ENCODE peak calls at places on chromosomes 7 and 10, in four cellular contexts. P is IMR-90, U is endothelial cell of umbilical vein, Z is GM12878. Q is an unnamed sample.

GRCh38 chr10:79116363-79116762 is 47.6 kb downstream of the ZMIZ1 start:
- DNase-seq in Z (peak), P (no peak), U (no peak), Q (no peak)

GRCh38 chr10:127997937-127998336 is 91.0 kb downstream of the PTPRE start:
- DNase-seq in P (no peak), U (no peak), Z (no peak), Q (no peak)

GRCh38 chr10:593901-594457 is 95.5 kb downstream of the DIP2C start:
- DNase-seq in Z (no peak), P (peak), U (no peak), Q (no peak)

GRCh38 chr10:32971536-32972091 is 13.6 kb upstream of the ITGB1 start:
- DNase-seq in U (no peak), P (no peak), Z (no peak), Q (peak)

GRCh38 chr10:58919927-58920654 is 256.4 kb upstream of the PHYHIPL start:
- DNase-seq in Z (no peak), U (no peak), P (peak), Q (no peak)

GRCh38 chr10:45179716-45180115 is 135.7 kb downstream of the OR13A1 start:
- DNase-seq in P (peak), Z (no peak), U (no peak), Q (no peak)

GRCh38 chr10:78894841-78895195 is 173.9 kb upstream of the ZMIZ1 start:
- DNase-seq in Z (no peak), P (no peak), U (no peak), Q (no peak)

GRCh38 chr7:128398016-128398840 is 11.6 kb downstream of the IMPDH1 start:
- DNase-seq in P (peak), U (peak), Z (no peak), Q (peak)

DNA sequence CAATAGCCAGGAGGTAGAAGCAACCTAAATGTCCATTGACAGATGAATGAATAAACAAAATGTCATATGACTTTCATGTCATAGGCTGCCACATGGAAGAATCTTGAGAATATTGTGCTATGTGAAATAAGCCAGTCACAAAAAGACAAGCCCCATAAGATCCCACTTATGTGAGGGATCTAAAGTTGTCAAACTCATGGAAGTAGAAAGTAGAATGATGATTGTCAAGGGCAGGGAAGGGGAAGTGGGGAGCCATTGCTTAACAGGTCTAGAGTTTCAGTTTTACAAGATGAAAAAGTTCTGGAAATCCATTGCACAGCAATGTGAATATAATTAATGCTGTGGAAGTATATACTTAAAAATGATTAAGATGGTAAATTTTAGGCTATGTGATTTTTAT is 229.3 kb upstream of the KMT2E start:
- DNase-seq in Z (no peak), U (no peak), P (no peak), Q (no peak)
- TF ChIP-seq FOS in Z (no peak), U (no peak), P (no peak), Q (no peak)

GRCh38 chr10:112471878-112472487 is 25.0 kb downstream of the VTI1A start:
- DNase-seq in U (peak), Z (peak), P (peak), Q (peak)

GRCh38 chr10:112475565-112476233 is 28.7 kb downstream of the VTI1A start:
- DNase-seq in P (peak), U (peak), Z (no peak), Q (no peak)
- TF ChIP-seq FOS in P (no peak), U (no peak), Z (no peak), Q (no peak)

GRCh38 chr7:26051021-26051420 is 101.0 kb upstream of the NFE2L3 start:
- DNase-seq in P (no peak), Z (no peak), U (no peak), Q (no peak)

GRCh38 chr7:26046878-26047277 is 105.1 kb upstream of the NFE2L3 start:
- DNase-seq in P (no peak), U (no peak), Z (no peak), Q (no peak)

GRCh38 chr7:26048663-26049062 is 103.3 kb upstream of the NFE2L3 start:
- DNase-seq in P (no peak), Z (no peak), U (no peak), Q (no peak)

GRCh38 chr7:26049081-26049480 is 102.9 kb upstream of the NFE2L3 start:
- DNase-seq in P (no peak), U (no peak), Z (no peak), Q (no peak)

DNA sequence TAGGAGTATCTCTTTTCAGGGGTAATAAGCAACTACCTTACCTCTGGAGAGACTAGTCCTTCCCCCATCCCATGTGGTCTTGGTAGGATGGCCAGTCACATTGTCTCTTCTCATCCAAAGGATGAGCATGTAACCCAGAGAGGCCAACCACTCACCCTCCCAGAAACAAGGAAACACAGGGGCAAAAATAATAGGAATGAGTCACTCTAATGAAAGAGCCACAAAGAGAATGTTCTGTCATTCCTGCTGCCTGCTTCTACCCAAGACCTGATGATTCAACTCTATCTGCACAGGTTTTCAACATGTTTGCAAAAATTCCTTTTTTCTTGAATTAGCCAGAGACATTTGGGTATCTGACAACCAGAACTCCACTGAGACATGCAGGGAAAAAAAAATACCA is 99.3 kb upstream of the NFE2L3 start:
- DNase-seq in Z (no peak), U (no peak), P (no peak), Q (no peak)
- TF ChIP-seq FOS in Z (no peak), U (no peak), P (no peak), Q (no peak)

DNA sequence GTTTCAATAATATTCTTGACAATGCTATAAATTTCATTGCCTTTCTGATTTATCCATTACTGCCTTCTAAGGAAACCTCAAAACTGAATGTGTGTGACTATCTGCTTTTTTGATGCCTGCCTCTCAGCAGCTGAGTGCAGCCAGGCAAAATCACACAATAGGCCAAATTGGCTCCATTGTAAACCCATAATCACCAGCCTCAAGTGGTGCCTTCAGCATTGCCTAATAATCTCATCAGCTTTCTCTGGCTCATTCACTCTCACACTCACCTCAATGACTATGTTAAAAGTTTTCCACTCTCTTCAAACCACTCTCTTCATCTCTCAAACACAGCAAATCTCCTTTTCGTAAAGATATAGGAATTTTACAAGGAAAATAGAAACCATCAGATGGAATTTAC is 182.5 kb upstream of the COL1A2 start:
- DNase-seq in Z (no peak), U (no peak), P (no peak), Q (no peak)
- TF ChIP-seq FOS in Z (no peak), U (no peak), P (no peak), Q (no peak)

Q was measured in K562.